ENCODE peak calls at places on chromosomes 12 and 14, in ten cellular contexts. I is foreskin fibroblast; D is activated CD8-positive, alpha-beta memory T cell treated with anti-CD3 and anti-CD28 coated beads for 1 hour; T is CD8-positive, alpha-beta T cell; X is H7; H is stromal cell of bone marrow; B is BE2C; Z is lung microvascular endothelial cell; Q is activated gamma-delta T cell treated with Interleukin-2 at 50 U/mL for 16 hours; V is mesendoderm. E is an unnamed sample.

GRCh38 chr12:3437986-3438385 is 53.0 kb upstream of the PRMT8 start:
- DNase-seq in I (no peak), D (no peak), T (no peak), X (no peak), H (no peak), B (no peak), Z (no peak), Q (no peak), V (no peak), E (no peak)

GRCh38 chr12:62006076-62006732 is 254.0 kb upstream of the USP15 start:
- DNase-seq in I (peak), D (no peak), T (no peak), X (peak), H (peak), B (peak), Z (peak), Q (peak), V (peak), E (peak)

GRCh38 chr14:50853891-50854290 is 18.0 kb upstream of the ABHD12B start:
- DNase-seq in I (no peak), D (no peak), T (no peak), X (no peak), H (no peak), B (no peak), Z (no peak), Q (no peak), V (no peak), E (no peak)

GRCh38 chr12:116916714-116917114 is 6.0 kb downstream of the FBXW8 start:
- DNase-seq in I (peak), D (no peak), T (no peak), X (no peak), H (peak), B (peak), Z (no peak), Q (peak), V (peak), E (no peak)

GRCh38 chr12:78037707-78038106 is 207.0 kb downstream of the NAV3 start:
- DNase-seq in I (no peak), D (no peak), T (no peak), X (peak), H (no peak), B (no peak), Z (no peak), Q (no peak), V (peak), E (no peak)

GRCh38 chr12:37541356-37541755 is 775.2 kb upstream of the ALG10B start:
- DNase-seq in I (no peak), D (no peak), T (no peak), X (no peak), H (no peak), B (no peak), Z (no peak), Q (no peak), V (no peak), E (no peak)

GRCh38 chr12:14577344-14577743 is 9.7 kb upstream of the PLBD1 start:
- DNase-seq in I (no peak), D (no peak), T (no peak), X (no peak), H (no peak), B (no peak), Z (no peak), Q (no peak), V (no peak), E (no peak)

GRCh38 chr14:34018564-34019244 is 67.8 kb upstream of the EGLN3 start:
- DNase-seq in I (no peak), D (no peak), T (no peak), X (no peak), H (no peak), B (no peak), Z (no peak), Q (no peak), V (no peak), E (no peak)

GRCh38 chr12:52032431-52032796 is 18.8 kb upstream of the NR4A1 start:
- DNase-seq in I (peak), D (no peak), T (no peak), X (no peak), H (peak), B (peak), Z (peak), Q (no peak), V (no peak), E (no peak)

GRCh38 chr12:92943482-92944250 is 14.6 kb upstream of the EEA1 start:
- DNase-seq in I (no peak), D (no peak), T (no peak), X (no peak), H (peak), B (no peak), Z (peak), Q (no peak), V (peak), E (no peak)

GRCh38 chr12:3574986-3575385 is 84.0 kb downstream of the PRMT8 start:
- DNase-seq in I (no peak), D (no peak), T (no peak), X (no peak), H (no peak), B (no peak), Z (no peak), Q (no peak), V (no peak), E (no peak)

GRCh38 chr12:49540229-49541139 is 1.7 kb downstream of the KCNH3 start:
- DNase-seq in I (no peak), D (no peak), T (no peak), X (peak), H (no peak), B (no peak), Z (no peak), Q (no peak), V (peak), E (peak)

GRCh38 chr12:94469522-94469921 is 9.9 kb upstream of the CEP83 start:
- DNase-seq in I (no peak), D (no peak), T (no peak), X (no peak), H (no peak), B (no peak), Z (no peak), Q (no peak), V (no peak), E (no peak)

GRCh38 chr14:91399868-91400640 is 17.6 kb downstream of the CCDC88C start:
- DNase-seq in I (no peak), D (no peak), T (no peak), X (peak), H (no peak), B (no peak), Z (peak), Q (no peak), V (no peak), E (no peak)

GRCh38 chr12:131912526-131913274 is 16.4 kb upstream of the PUS1 start:
- DNase-seq in I (peak), D (no peak), T (no peak), X (peak), H (peak), B (peak), Z (peak), Q (no peak), V (peak), E (peak)